ENCODE peak calls at places on chromosomes 5 and 9, in four cellular contexts. O, E, B and T are unnamed samples.

GRCh38 chr9:83296123-83296522 is 233.2 kb upstream of the RASEF start:
- DNase-seq in E (no peak), B (no peak), O (no peak), T (no peak)

GRCh38 chr9:5793812-5794211 is 39.1 kb downstream of the ERMP1 start:
- DNase-seq in O (no peak), B (no peak), E (no peak), T (no peak)

GRCh38 chr9:70085241-70085640 is 41.6 kb downstream of the MAMDC2 start:
- DNase-seq in B (no peak), O (peak; percentile 55), E (no peak), T (no peak)

GRCh38 chr5:137621861-137622823 is 113.7 kb downstream of the KLHL3 start:
- DNase-seq in B (no peak), O (peak; percentile 80), E (peak; percentile 81), T (no peak)

GRCh38 chr5:149001154-149001553 is 61.7 kb downstream of the SH3TC2 start:
- DNase-seq in B (no peak), O (peak; percentile 57), E (no peak), T (no peak)

GRCh38 chr9:37852222-37852621 is 51.6 kb downstream of the DCAF10 start:
- DNase-seq in B (no peak), O (no peak), E (no peak), T (no peak)

GRCh38 chr5:126471875-126472537 is 48.8 kb downstream of the GRAMD2B start:
- DNase-seq in O (peak; percentile 87), B (peak; percentile 78), E (no peak), T (no peak)

GRCh38 chr5:163473613-163474243 is 13.3 kb downstream of the HMMR start:
- DNase-seq in E (no peak), B (no peak), O (peak; percentile 29), T (no peak)

GRCh38 chr5:156759156-156759555 is 90.9 kb upstream of the PPP1R2B start:
- DNase-seq in O (no peak), E (no peak), B (no peak), T (peak; percentile 60)

GRCh38 chr5:39459091-39459490 is 34.3 kb upstream of the DAB2 start:
- DNase-seq in O (peak; percentile 59), B (no peak), E (no peak), T (no peak)

GRCh38 chr5:123157797-123158528 is 68.9 kb downstream of the PRDM6 start:
- DNase-seq in B (no peak), O (peak; percentile 45), E (no peak), T (no peak)

GRCh38 chr9:85978496-85978895 is 37.5 kb downstream of the NAA35 start:
- DNase-seq in B (no peak), E (no peak), O (peak; percentile 10), T (no peak)

GRCh38 chr9:95481000-95481399 is 35.8 kb downstream of the PTCH1 start:
- DNase-seq in B (no peak), E (no peak), O (no peak), T (no peak)

GRCh38 chr5:137758719-137759312 is 4.7 kb upstream of the HNRNPA0 start:
- DNase-seq in B (peak; percentile 32), E (no peak), O (peak; percentile 48), T (no peak)

GRCh38 chr9:136087741-136088480 is 7.2 kb downstream of the NACC2 start:
- DNase-seq in E (peak; percentile 15), O (no peak), B (no peak), T (no peak)

GRCh38 chr9:91954841-91955471 is 4.9 kb upstream of the ROR2 start:
- DNase-seq in O (peak; percentile 70), E (no peak), B (peak; percentile 33), T (no peak)

GRCh38 chr9:120477534-120478001 is 102.4 kb downstream of the CDK5RAP2 start:
- DNase-seq in O (peak; percentile 95), B (peak; percentile 11), E (peak; percentile 66), T (peak; percentile 44)

GRCh38 chr5:18102733-18103132 is 468.5 kb downstream of the TAF11L14 start:
- DNase-seq in O (no peak), E (no peak), B (no peak), T (no peak)

GRCh38 chr5:149563461-149563860 is 12.2 kb upstream of the CSNK1A1 start:
- DNase-seq in E (no peak), B (no peak), O (peak; percentile 65), T (no peak)

GRCh38 chr5:150655221-150655620 is 5.8 kb upstream of the MYOZ3 start:
- DNase-seq in B (no peak), O (no peak), E (no peak), T (no peak)

GRCh38 chr5:67301285-67301904 is 104.8 kb upstream of the CD180 start:
- DNase-seq in B (no peak), E (peak; percentile 75), O (peak; percentile 96), T (peak; percentile 66)

GRCh38 chr5:7815757-7816534 is 35.0 kb downstream of the CFAP90 start:
- DNase-seq in B (peak; percentile 70), O (peak; percentile 61), E (peak; percentile 86), T (peak; percentile 75)

GRCh38 chr9:127697575-127697974 is 9.2 kb upstream of the CFAP157 start:
- DNase-seq in O (no peak), B (no peak), E (no peak), T (no peak)

GRCh38 chr9:101601904-101602765 is 7.4 kb upstream of the PPP3R2 start:
- DNase-seq in B (peak; percentile 46), E (no peak), O (peak; percentile 69), T (no peak)

GRCh38 chr9:13939129-13939528 is 374.8 kb downstream of the NFIB start:
- DNase-seq in B (no peak), O (peak; percentile 89), E (no peak), T (no peak)

GRCh38 chr9:87827341-87827740 is 55.3 kb upstream of the SPATA31E1 start:
- DNase-seq in E (no peak), O (no peak), B (no peak), T (no peak)

GRCh38 chr5:141343242-141343952 is at the start of gene PCDHGA3:
- DNase-seq in E (no peak), B (no peak), O (peak; percentile 73), T (peak; percentile 46)

GRCh38 chr5:141821430-141821925 is 56.7 kb downstream of the PCDH1 start:
- DNase-seq in B (no peak), E (no peak), O (peak; percentile 95), T (no peak)

GRCh38 chr5:144812770-144813169 is 642.1 kb downstream of the KCTD16 start:
- DNase-seq in E (peak; percentile 25), B (no peak), O (peak; percentile 96), T (no peak)

GRCh38 chr9:108639736-108640135 is 216.1 kb downstream of the ACTL7B start:
- DNase-seq in E (no peak), O (no peak), B (no peak), T (no peak)

GRCh38 chr5:41433552-41434181 is 76.7 kb downstream of the PLCXD3 start:
- DNase-seq in O (no peak), B (no peak), E (no peak), T (no peak)

GRCh38 chr5:142866563-142867275 is 96.5 kb downstream of the ARHGAP26 start:
- DNase-seq in O (peak; percentile 82), E (no peak), B (peak; percentile 74), T (no peak)

GRCh38 chr5:14467886-14468285 is 113.7 kb upstream of the OTULINL start:
- DNase-seq in O (no peak), E (no peak), B (no peak), T (no peak)

GRCh38 chr5:171835066-171835465 is 49.4 kb downstream of the SMIM23 start:
- DNase-seq in E (no peak), B (no peak), O (no peak), T (no peak)

GRCh38 chr5:5078009-5078897 is 61.9 kb upstream of the ADAMTS16 start:
- DNase-seq in O (no peak), E (no peak), B (no peak), T (no peak)

GRCh38 chr9:106613250-106613737 is 249.7 kb upstream of the ZNF462 start:
- DNase-seq in B (no peak), O (no peak), E (no peak), T (peak; percentile 21)

GRCh38 chr5:17910318-17910717 is 276.1 kb downstream of the TAF11L14 start:
- DNase-seq in B (no peak), O (peak; percentile 23), E (no peak), T (no peak)

GRCh38 chr5:143828710-143829109 is 16.7 kb downstream of the HMHB1 start:
- DNase-seq in B (no peak), O (no peak), E (no peak), T (no peak)

GRCh38 chr9:96139592-96140251 is 162.3 kb downstream of the HSD17B3 start:
- DNase-seq in B (no peak), E (peak; percentile 38), O (peak; percentile 82), T (no peak)